ENCODE peak calls at places on chromosomes 7 and 10, in ten cellular contexts. One of them, this sample, is unnamed.

GRCh38 chr10:96468845-96469244 is 44.9 kb downstream of the TLL2 start:
- DNase-seq in NCI-H226: no peak
- DNase-seq in mucosa of gallbladder: no peak
- DNase-seq in psoas muscle: no peak
- DNase-seq in kidney glomerular epithelial cell: no peak
- DNase-seq in effector memory CD8-positive, alpha-beta T cell: no peak
- DNase-seq in GM19239: no peak
- DNase-seq in small intestine: no peak
- DNase-seq in uterus: no peak
- DNase-seq in ureter: no peak
- DNase-seq in this sample: no peak

GRCh38 chr10:25743832-25744231 is 190.2 kb upstream of the MYO3A start:
- DNase-seq in NCI-H226: no peak
- DNase-seq in mucosa of gallbladder: no peak
- DNase-seq in psoas muscle: no peak
- DNase-seq in kidney glomerular epithelial cell: no peak
- DNase-seq in effector memory CD8-positive, alpha-beta T cell: no peak
- DNase-seq in GM19239: no peak
- DNase-seq in small intestine: no peak
- DNase-seq in uterus: no peak
- DNase-seq in ureter: no peak
- DNase-seq in this sample: no peak

GRCh38 chr10:7000063-7000462 is 410.8 kb downstream of the SFMBT2 start:
- DNase-seq in NCI-H226: no peak
- DNase-seq in mucosa of gallbladder: no peak
- DNase-seq in psoas muscle: no peak
- DNase-seq in kidney glomerular epithelial cell: no peak
- DNase-seq in effector memory CD8-positive, alpha-beta T cell: no peak
- DNase-seq in GM19239: no peak
- DNase-seq in small intestine: peak; percentile 1
- DNase-seq in uterus: no peak
- DNase-seq in ureter: no peak
- DNase-seq in this sample: no peak

GRCh38 chr10:111076682-111077661 is at the start of gene ADRA2A:
- DNase-seq in NCI-H226: peak; percentile 35
- DNase-seq in mucosa of gallbladder: peak; percentile 89
- DNase-seq in psoas muscle: peak; percentile 23
- DNase-seq in kidney glomerular epithelial cell: no peak
- DNase-seq in effector memory CD8-positive, alpha-beta T cell: no peak
- DNase-seq in GM19239: no peak
- DNase-seq in small intestine: peak; percentile 89
- DNase-seq in uterus: peak; percentile 32
- DNase-seq in ureter: no peak
- DNase-seq in this sample: no peak

GRCh38 chr10:14385591-14386201 is 55.0 kb upstream of the FRMD4A start:
- DNase-seq in NCI-H226: no peak
- DNase-seq in mucosa of gallbladder: no peak
- DNase-seq in psoas muscle: no peak
- DNase-seq in kidney glomerular epithelial cell: no peak
- DNase-seq in effector memory CD8-positive, alpha-beta T cell: no peak
- DNase-seq in GM19239: no peak
- DNase-seq in small intestine: no peak
- DNase-seq in uterus: no peak
- DNase-seq in ureter: no peak
- DNase-seq in this sample: no peak

GRCh38 chr10:84296071-84296981 is 32.1 kb upstream of the CCSER2 start:
- DNase-seq in NCI-H226: no peak
- DNase-seq in mucosa of gallbladder: no peak
- DNase-seq in psoas muscle: no peak
- DNase-seq in kidney glomerular epithelial cell: peak; percentile 34
- DNase-seq in effector memory CD8-positive, alpha-beta T cell: no peak
- DNase-seq in GM19239: no peak
- DNase-seq in small intestine: no peak
- DNase-seq in uterus: peak; percentile 30
- DNase-seq in ureter: no peak
- DNase-seq in this sample: peak; percentile 56

GRCh38 chr10:36711371-36711770 is 414.0 kb upstream of the ANKRD30A start:
- DNase-seq in NCI-H226: no peak
- DNase-seq in mucosa of gallbladder: no peak
- DNase-seq in psoas muscle: no peak
- DNase-seq in kidney glomerular epithelial cell: no peak
- DNase-seq in effector memory CD8-positive, alpha-beta T cell: no peak
- DNase-seq in GM19239: no peak
- DNase-seq in small intestine: no peak
- DNase-seq in uterus: no peak
- DNase-seq in ureter: no peak
- DNase-seq in this sample: no peak

GRCh38 chr7:44980393-44981034 is 1.7 kb upstream of the MYO1G start:
- DNase-seq in NCI-H226: peak; percentile 47
- DNase-seq in mucosa of gallbladder: no peak
- DNase-seq in psoas muscle: no peak
- DNase-seq in kidney glomerular epithelial cell: peak; percentile 4
- DNase-seq in effector memory CD8-positive, alpha-beta T cell: peak; percentile 71
- DNase-seq in GM19239: no peak
- DNase-seq in small intestine: no peak
- DNase-seq in uterus: no peak
- DNase-seq in ureter: no peak
- DNase-seq in this sample: no peak

GRCh38 chr7:77657427-77658331 is 38.6 kb upstream of the RSBN1L start:
- DNase-seq in NCI-H226: no peak
- DNase-seq in mucosa of gallbladder: no peak
- DNase-seq in psoas muscle: no peak
- DNase-seq in kidney glomerular epithelial cell: peak; percentile 45
- DNase-seq in effector memory CD8-positive, alpha-beta T cell: peak; percentile 8
- DNase-seq in GM19239: peak; percentile 18
- DNase-seq in small intestine: peak; percentile 76
- DNase-seq in uterus: no peak
- DNase-seq in ureter: no peak
- DNase-seq in this sample: peak; percentile 49

This sample was measured in H4.